ENCODE peak calls at places on chromosomes 7 and 10, in six cellular contexts. V is amygdala; M is activated T-helper 1 cell treated with anti-CD3 and anti-CD28 coated beads, Interleukin-12 subunit alpha, Interleukin-12 subunit beta, Interleukin-2, Interleukin-4 antibody, amounts not matched to agents 30 ng/mL and 10 ng/mL and 1 ng/mL, durations not matched to agents 14 hours and 24 hours and 36 hours; J is A549; H is suprapubic skin; R is nucleus accumbens. F is an unnamed sample.

GRCh38 chr10:43863859-43864591 is 215.3 kb upstream of the ZNF32 start:
- DNase-seq in R (no peak), J (no peak), M (no peak), V (no peak), H (no peak), F (peak)

GRCh38 chr7:92695308-92696261 is 105.4 kb upstream of the FAM133B start:
- DNase-seq in V (no peak), M (no peak), H (peak), R (peak), J (peak), F (no peak)

GRCh38 chr7:144738708-144739314 is 97.0 kb downstream of the TPK1 start:
- DNase-seq in H (no peak), J (peak), R (no peak), V (no peak), M (peak), F (no peak)

GRCh38 chr10:28879875-28880381 is 202.6 kb downstream of the BAMBI start:
- DNase-seq in J (no peak), V (no peak), M (no peak), R (no peak), H (no peak), F (no peak)

GRCh38 chr7:47154781-47155180 is 427.1 kb downstream of the TNS3 start:
- DNase-seq in H (no peak), V (no peak), R (no peak), M (no peak), J (no peak), F (no peak)

GRCh38 chr7:155422599-155423336 is 35.2 kb upstream of the EN2 start:
- DNase-seq in H (no peak), R (no peak), J (no peak), V (no peak), M (no peak), F (no peak)

GRCh38 chr10:104123397-104123796 is 1.4 kb downstream of the SFR1 start:
- DNase-seq in M (no peak), R (no peak), J (peak), V (no peak), H (no peak), F (no peak)

GRCh38 chr10:96789571-96790108 is 42.5 kb upstream of the LCOR start:
- DNase-seq in H (no peak), R (no peak), V (no peak), J (no peak), M (peak), F (no peak)

GRCh38 chr10:11823989-11824346 is 812 bp downstream of the PROSER2 start:
- DNase-seq in V (no peak), R (no peak), J (no peak), H (no peak), M (no peak), F (no peak)

GRCh38 chr7:76377186-76377918 is 18.6 kb upstream of the YWHAG start:
- DNase-seq in J (no peak), M (no peak), V (no peak), R (no peak), H (no peak), F (no peak)

GRCh38 chr7:74061840-74062539 is 21.6 kb upstream of the LIMK1 start:
- DNase-seq in V (peak), J (peak), R (peak), H (peak), M (peak), F (peak)

GRCh38 chr10:59830601-59831259 is 75.6 kb downstream of the CCDC6 start:
- DNase-seq in H (no peak), R (peak), V (no peak), M (no peak), J (peak), F (peak)

GRCh38 chr10:58896229-58896628 is 280.2 kb upstream of the PHYHIPL start:
- DNase-seq in R (no peak), M (no peak), H (no peak), J (no peak), V (no peak), F (no peak)

GRCh38 chr7:74287303-74288033 is 1.7 kb upstream of the CLIP2 start:
- DNase-seq in H (no peak), M (no peak), J (no peak), V (no peak), R (no peak), F (no peak)

GRCh38 chr7:114921636-114922150 is at the start of gene MDFIC:
- DNase-seq in R (no peak), V (no peak), H (peak), J (peak), M (no peak), F (peak)

GRCh38 chr7:18770852-18771251 is 275.3 kb downstream of the HDAC9 start:
- DNase-seq in M (no peak), J (no peak), R (no peak), H (no peak), V (no peak), F (no peak)

GRCh38 chr10:15232279-15232678 is 63.8 kb upstream of the NMT2 start:
- DNase-seq in J (no peak), M (no peak), H (no peak), V (no peak), R (no peak), F (no peak)

GRCh38 chr7:76302299-76303056 is at the start of gene HSPB1:
- DNase-seq in M (peak), V (peak), H (peak), R (peak), J (peak), F (peak)

GRCh38 chr7:6071406-6071805 is 40.2 kb downstream of the ANKRD61 start:
- DNase-seq in R (no peak), V (no peak), J (no peak), M (no peak), H (no peak), F (no peak)

GRCh38 chr7:155885162-155886160 is 73.2 kb upstream of the SHH start:
- DNase-seq in R (no peak), V (no peak), J (peak), H (peak), M (no peak), F (no peak)

GRCh38 chr10:33074443-33074842 is 116.4 kb upstream of the ITGB1 start:
- DNase-seq in J (no peak), M (no peak), H (no peak), V (no peak), R (no peak), F (no peak)

GRCh38 chr7:133853706-133854276 is 273.3 kb upstream of the LRGUK start:
- DNase-seq in J (peak), M (no peak), V (no peak), R (no peak), H (no peak), F (peak)

GRCh38 chr10:36880898-36881297 is 244.5 kb upstream of the ANKRD30A start:
- DNase-seq in M (no peak), J (peak), V (no peak), H (no peak), R (no peak), F (no peak)

GRCh38 chr7:54477083-54477482 is 65.1 kb upstream of the VSTM2A start:
- DNase-seq in H (no peak), V (no peak), J (no peak), R (no peak), M (no peak), F (no peak)

GRCh38 chr10:7354330-7355047 is 56.3 kb downstream of the SFMBT2 start:
- DNase-seq in M (no peak), R (no peak), J (peak), V (no peak), H (no peak), F (no peak)

GRCh38 chr7:155961241-155962190 is 149.3 kb upstream of the SHH start:
- DNase-seq in H (no peak), V (no peak), J (no peak), R (no peak), M (no peak), F (no peak)

GRCh38 chr7:39465055-39465929 is 100.9 kb upstream of the YAE1 start:
- DNase-seq in M (peak), V (no peak), H (no peak), R (no peak), J (peak), F (peak)

GRCh38 chr7:43148161-43148731 is 35.8 kb downstream of the HECW1 start:
- DNase-seq in J (no peak), R (no peak), H (no peak), M (no peak), V (no peak), F (no peak)

GRCh38 chr7:79610905-79611304 is 157.4 kb upstream of the MAGI2 start:
- DNase-seq in R (no peak), J (no peak), V (no peak), M (no peak), H (no peak), F (no peak)

GRCh38 chr7:150405584-150406310 is 26.6 kb downstream of the ZNF775 start:
- DNase-seq in J (peak), R (peak), M (peak), V (peak), H (no peak), F (peak)

GRCh38 chr7:80721880-80722595 is 83.6 kb downstream of the CD36 start:
- DNase-seq in H (no peak), R (peak), V (no peak), J (peak), M (no peak), F (no peak)

GRCh38 chr7:144098776-144099175 is 10.6 kb upstream of the OR2A2 start:
- DNase-seq in V (no peak), H (no peak), J (no peak), M (no peak), R (no peak), F (no peak)

GRCh38 chr7:98178321-98178720 is 32.9 kb upstream of the BHLHA15 start:
- DNase-seq in J (no peak), H (no peak), R (peak), M (no peak), V (peak), F (no peak)

GRCh38 chr10:123786896-123787295 is 104.7 kb downstream of the CPXM2 start:
- DNase-seq in M (no peak), H (no peak), R (no peak), J (no peak), V (no peak), F (no peak)

GRCh38 chr10:123175389-123176387 is 21.5 kb downstream of the BUB3 start:
- DNase-seq in M (no peak), V (no peak), R (no peak), H (no peak), J (no peak), F (no peak)

GRCh38 chr10:123361832-123362231 is 207.6 kb downstream of the BUB3 start:
- DNase-seq in M (no peak), R (no peak), H (no peak), J (no peak), V (no peak), F (no peak)